ENCODE peak calls at places on chromosomes 12 and 14, in five cellular contexts. One of them, this sample, is unnamed.

GRCh38 chr14:83294941-83295340 is 1761.3 kb upstream of the SEL1L start:
- DNase-seq in SK-N-SH: no peak
- DNase-seq in HepG2: no peak
- DNase-seq in K562: no peak
- DNase-seq in GM12878: no peak
- DNase-seq in this sample: no peak

GRCh38 chr12:131089526-131090253 is 136.0 kb downstream of the ADGRD1 start:
- DNase-seq in SK-N-SH: no peak
- DNase-seq in HepG2: no peak
- DNase-seq in K562: no peak
- DNase-seq in GM12878: no peak
- DNase-seq in this sample: no peak

GRCh38 chr14:24439830-24440605 is 2.6 kb downstream of the SDR39U1 start:
- DNase-seq in SK-N-SH: no peak
- DNase-seq in HepG2: no peak
- DNase-seq in K562: no peak
- DNase-seq in GM12878: no peak
- DNase-seq in this sample: no peak

GRCh38 chr14:77508876-77509275 is 10.3 kb upstream of the ISM2 start:
- DNase-seq in SK-N-SH: no peak
- DNase-seq in HepG2: peak
- DNase-seq in K562: no peak
- DNase-seq in GM12878: no peak
- DNase-seq in this sample: no peak

GRCh38 chr12:28489256-28489655 is 299.0 kb downstream of the CCDC91 start:
- DNase-seq in SK-N-SH: no peak
- DNase-seq in HepG2: no peak
- DNase-seq in K562: no peak
- DNase-seq in GM12878: no peak
- DNase-seq in this sample: no peak

GRCh38 chr14:38158468-38158867 is 49.2 kb upstream of the SSTR1 start:
- DNase-seq in SK-N-SH: no peak
- DNase-seq in HepG2: no peak
- DNase-seq in K562: no peak
- DNase-seq in GM12878: no peak
- DNase-seq in this sample: no peak

GRCh38 chr12:106871477-106871876 is 84.2 kb upstream of the TMEM263 start:
- DNase-seq in SK-N-SH: no peak
- DNase-seq in HepG2: no peak
- DNase-seq in K562: no peak
- DNase-seq in GM12878: no peak
- DNase-seq in this sample: no peak

GRCh38 chr12:6941786-6942185 is 1.8 kb upstream of the RNU7-1 start:
- DNase-seq in SK-N-SH: no peak
- DNase-seq in HepG2: no peak
- DNase-seq in K562: no peak
- DNase-seq in GM12878: no peak
- DNase-seq in this sample: no peak

GRCh38 chr14:106518054-106518943 is 991.9 kb downstream of the TMEM121 start:
- DNase-seq in SK-N-SH: peak
- DNase-seq in HepG2: no peak
- DNase-seq in K562: peak
- DNase-seq in GM12878: no peak
- DNase-seq in this sample: no peak

GRCh38 chr12:56635539-56636117 is 5.5 kb upstream of the BAZ2A start:
- DNase-seq in SK-N-SH: no peak
- DNase-seq in HepG2: no peak
- DNase-seq in K562: peak
- DNase-seq in GM12878: no peak
- DNase-seq in this sample: no peak

GRCh38 chr14:20031058-20031457 is 4.8 kb downstream of the OR4K13 start:
- DNase-seq in SK-N-SH: no peak
- DNase-seq in HepG2: no peak
- DNase-seq in K562: no peak
- DNase-seq in GM12878: no peak
- DNase-seq in this sample: no peak

GRCh38 chr14:81137316-81137715 is 83.4 kb downstream of the GTF2A1 start:
- DNase-seq in SK-N-SH: peak
- DNase-seq in HepG2: no peak
- DNase-seq in K562: no peak
- DNase-seq in GM12878: no peak
- DNase-seq in this sample: no peak

GRCh38 chr12:65728913-65729793 is 95.1 kb upstream of the HMGA2 start:
- DNase-seq in SK-N-SH: no peak
- DNase-seq in HepG2: no peak
- DNase-seq in K562: no peak
- DNase-seq in GM12878: no peak
- DNase-seq in this sample: peak

GRCh38 chr12:29350080-29350479 is 30.9 kb downstream of the ERGIC2 start:
- DNase-seq in SK-N-SH: peak
- DNase-seq in HepG2: peak
- DNase-seq in K562: no peak
- DNase-seq in GM12878: no peak
- DNase-seq in this sample: peak

GRCh38 chr12:28568083-28568482 is 377.8 kb downstream of the CCDC91 start:
- DNase-seq in SK-N-SH: peak
- DNase-seq in HepG2: no peak
- DNase-seq in K562: no peak
- DNase-seq in GM12878: no peak
- DNase-seq in this sample: no peak

GRCh38 chr12:30822385-30823139 is 67.8 kb upstream of the CAPRIN2 start:
- DNase-seq in SK-N-SH: peak
- DNase-seq in HepG2: no peak
- DNase-seq in K562: no peak
- DNase-seq in GM12878: no peak
- DNase-seq in this sample: no peak

GRCh38 chr12:132456186-132456943 is 33.6 kb upstream of the FBRSL1 start:
- DNase-seq in SK-N-SH: no peak
- DNase-seq in HepG2: no peak
- DNase-seq in K562: no peak
- DNase-seq in GM12878: no peak
- DNase-seq in this sample: no peak

GRCh38 chr12:109493090-109493489 is 15.7 kb downstream of the UBE3B start:
- DNase-seq in SK-N-SH: no peak
- DNase-seq in HepG2: no peak
- DNase-seq in K562: no peak
- DNase-seq in GM12878: no peak
- DNase-seq in this sample: no peak

GRCh38 chr14:53967606-53968005 is 11.0 kb upstream of the BMP4 start:
- DNase-seq in SK-N-SH: no peak
- DNase-seq in HepG2: no peak
- DNase-seq in K562: no peak
- DNase-seq in GM12878: no peak
- DNase-seq in this sample: no peak

GRCh38 chr14:36901846-36902245 is 240.2 kb downstream of the PAX9 start:
- DNase-seq in SK-N-SH: no peak
- DNase-seq in HepG2: no peak
- DNase-seq in K562: no peak
- DNase-seq in GM12878: no peak
- DNase-seq in this sample: no peak

GRCh38 chr12:50785406-50785805 is 21.5 kb downstream of the ATF1 start:
- DNase-seq in SK-N-SH: no peak
- DNase-seq in HepG2: no peak
- DNase-seq in K562: no peak
- DNase-seq in GM12878: no peak
- DNase-seq in this sample: no peak

GRCh38 chr14:44107156-44107555 is 399.9 kb downstream of the FSCB start:
- DNase-seq in SK-N-SH: no peak
- DNase-seq in HepG2: no peak
- DNase-seq in K562: no peak
- DNase-seq in GM12878: no peak
- DNase-seq in this sample: no peak

GRCh38 chr14:99518441-99519346 is 37.5 kb downstream of the CCNK start:
- DNase-seq in SK-N-SH: peak
- DNase-seq in HepG2: peak
- DNase-seq in K562: peak
- DNase-seq in GM12878: no peak
- DNase-seq in this sample: peak

GRCh38 chr14:83712730-83713129 is 1817.2 kb upstream of the FLRT2 start:
- DNase-seq in SK-N-SH: no peak
- DNase-seq in HepG2: no peak
- DNase-seq in K562: no peak
- DNase-seq in GM12878: no peak
- DNase-seq in this sample: no peak

GRCh38 chr12:11732760-11733159 is 83.3 kb downstream of the ETV6 start:
- DNase-seq in SK-N-SH: no peak
- DNase-seq in HepG2: no peak
- DNase-seq in K562: no peak
- DNase-seq in GM12878: no peak
- DNase-seq in this sample: no peak

GRCh38 chr12:11730299-11731041 is 81.0 kb downstream of the ETV6 start:
- DNase-seq in SK-N-SH: no peak
- DNase-seq in HepG2: no peak
- DNase-seq in K562: no peak
- DNase-seq in GM12878: peak
- DNase-seq in this sample: no peak

GRCh38 chr12:11731042-11731357 is 81.5 kb downstream of the ETV6 start:
- DNase-seq in SK-N-SH: no peak
- DNase-seq in HepG2: no peak
- DNase-seq in K562: no peak
- DNase-seq in GM12878: no peak
- DNase-seq in this sample: no peak

GRCh38 chr12:11731455-11731854 is 82.0 kb downstream of the ETV6 start:
- DNase-seq in SK-N-SH: no peak
- DNase-seq in HepG2: no peak
- DNase-seq in K562: no peak
- DNase-seq in GM12878: no peak
- DNase-seq in this sample: no peak

GRCh38 chr12:11732023-11732422 is 82.5 kb downstream of the ETV6 start:
- DNase-seq in SK-N-SH: no peak
- DNase-seq in HepG2: no peak
- DNase-seq in K562: no peak
- DNase-seq in GM12878: no peak
- DNase-seq in this sample: no peak
- TF ChIP-seq FOXM1 in SK-N-SH: no peak
- TF ChIP-seq FOXM1 in HepG2: no peak
- TF ChIP-seq FOXM1 in K562: no peak
- TF ChIP-seq FOXM1 in GM12878: no peak
- TF ChIP-seq FOXM1 in this sample: no peak

GRCh38 chr12:91143241-91143640 is 31.9 kb upstream of the LUM start:
- DNase-seq in SK-N-SH: no peak
- DNase-seq in HepG2: no peak
- DNase-seq in K562: no peak
- DNase-seq in GM12878: no peak
- DNase-seq in this sample: no peak

GRCh38 chr12:91144053-91144452 is 32.8 kb upstream of the LUM start:
- DNase-seq in SK-N-SH: no peak
- DNase-seq in HepG2: no peak
- DNase-seq in K562: no peak
- DNase-seq in GM12878: no peak
- DNase-seq in this sample: no peak

GRCh38 chr12:91139981-91140659 is 28.8 kb upstream of the LUM start:
- DNase-seq in SK-N-SH: no peak
- DNase-seq in HepG2: no peak
- DNase-seq in K562: no peak
- DNase-seq in GM12878: no peak
- DNase-seq in this sample: no peak

GRCh38 chr12:91140660-91141045 is 29.4 kb upstream of the LUM start:
- DNase-seq in SK-N-SH: no peak
- DNase-seq in HepG2: no peak
- DNase-seq in K562: no peak
- DNase-seq in GM12878: no peak
- DNase-seq in this sample: no peak

GRCh38 chr12:91142184-91142583 is 30.9 kb upstream of the LUM start:
- DNase-seq in SK-N-SH: no peak
- DNase-seq in HepG2: no peak
- DNase-seq in K562: no peak
- DNase-seq in GM12878: no peak
- DNase-seq in this sample: no peak
- TF ChIP-seq FOXM1 in SK-N-SH: no peak
- TF ChIP-seq FOXM1 in HepG2: no peak
- TF ChIP-seq FOXM1 in K562: no peak
- TF ChIP-seq FOXM1 in GM12878: no peak
- TF ChIP-seq FOXM1 in this sample: no peak

GRCh38 chr14:105173145-105173544 is 4.6 kb upstream of the JAG2 start:
- DNase-seq in SK-N-SH: no peak
- DNase-seq in HepG2: no peak
- DNase-seq in K562: no peak
- DNase-seq in GM12878: no peak
- DNase-seq in this sample: no peak

GRCh38 chr14:105176513-105176912 is 4.6 kb downstream of the NUDT14 start:
- DNase-seq in SK-N-SH: no peak
- DNase-seq in HepG2: no peak
- DNase-seq in K562: no peak
- DNase-seq in GM12878: no peak
- DNase-seq in this sample: no peak

GRCh38 chr14:105172476-105172875 is 3.9 kb upstream of the JAG2 start:
- DNase-seq in SK-N-SH: no peak
- DNase-seq in HepG2: no peak
- DNase-seq in K562: no peak
- DNase-seq in GM12878: no peak
- DNase-seq in this sample: no peak

GRCh38 chr14:105177082-105177481 is 4.0 kb downstream of the NUDT14 start:
- DNase-seq in SK-N-SH: no peak
- DNase-seq in HepG2: no peak
- DNase-seq in K562: no peak
- DNase-seq in GM12878: no peak
- DNase-seq in this sample: no peak

DNA sequence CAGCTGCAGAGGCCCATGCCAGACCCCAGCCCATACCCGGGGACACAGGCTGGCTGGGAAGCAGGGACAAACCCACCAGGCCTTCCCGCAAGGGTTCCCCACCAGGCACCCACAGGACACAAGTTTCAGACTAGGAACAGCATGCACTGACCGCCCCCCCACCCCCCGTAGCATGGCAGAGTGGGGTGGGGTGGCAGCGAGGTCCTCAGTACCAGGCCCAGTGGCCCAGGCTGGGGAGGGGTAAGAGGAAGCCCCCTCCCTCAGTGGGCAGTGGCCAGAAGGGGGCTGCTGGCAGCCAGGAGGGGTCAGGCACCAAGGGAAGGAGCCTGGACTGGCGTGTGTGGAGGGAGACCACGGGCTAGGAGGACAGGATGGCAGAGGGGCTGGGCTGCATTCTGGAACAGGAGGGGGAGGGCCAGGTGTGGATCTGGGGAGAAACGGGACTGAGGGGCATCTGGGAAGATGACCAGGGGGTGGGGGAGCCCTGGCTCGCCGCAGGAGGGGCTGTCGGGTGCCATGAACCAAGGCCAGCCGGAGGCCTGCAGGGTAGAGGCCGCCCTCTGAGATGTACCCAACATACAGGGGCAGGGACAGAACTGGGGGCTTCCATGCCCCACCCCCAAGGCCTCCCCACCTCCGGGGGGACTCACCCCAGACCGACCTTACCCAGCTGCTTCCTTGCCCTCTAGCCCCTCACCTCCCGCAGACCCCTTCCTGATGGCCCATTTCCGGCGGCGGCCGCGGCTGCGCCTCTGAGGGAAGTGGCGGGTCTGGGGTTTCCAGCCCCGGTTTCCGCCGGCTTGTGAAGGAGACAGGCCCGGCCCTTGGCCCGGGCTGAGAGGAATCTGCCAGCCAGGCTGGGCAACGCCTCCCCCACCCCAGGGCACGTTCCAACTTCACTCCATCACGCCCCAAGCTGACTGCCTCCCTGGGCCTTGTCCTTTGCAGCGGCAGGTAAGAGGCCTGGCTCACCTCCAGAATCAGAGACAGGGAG is 5.6 kb upstream of the JAG2 start:
- DNase-seq in SK-N-SH: no peak
- DNase-seq in HepG2: no peak
- DNase-seq in K562: no peak
- DNase-seq in GM12878: no peak
- DNase-seq in this sample: no peak
- TF ChIP-seq FOXM1 in SK-N-SH: no peak
- TF ChIP-seq FOXM1 in HepG2: no peak
- TF ChIP-seq FOXM1 in K562: no peak
- TF ChIP-seq FOXM1 in GM12878: no peak
- TF ChIP-seq FOXM1 in this sample: no peak

GRCh38 chr12:98830657-98831056 is 185.6 kb downstream of the APAF1 start:
- DNase-seq in SK-N-SH: no peak
- DNase-seq in HepG2: no peak
- DNase-seq in K562: no peak
- DNase-seq in GM12878: no peak
- DNase-seq in this sample: no peak
- TF ChIP-seq FOXM1 in SK-N-SH: no peak
- TF ChIP-seq FOXM1 in HepG2: no peak
- TF ChIP-seq FOXM1 in K562: no peak
- TF ChIP-seq FOXM1 in GM12878: no peak
- TF ChIP-seq FOXM1 in this sample: no peak

This sample was measured in HEK293T.